ENCODE peak calls at places on chromosome 1, in four cellular contexts. Y is uterus, D is OCI-LY7, J is A549. I is an unnamed sample. For H3K9me3 and H3K4me1, the result is how much of the 10 kb centered on the place peaks cover.

GRCh38 chr1:110136911-110137310 is 13.4 kb upstream of the SLC6A17 start:
- DNase-seq in Y (no peak), D (no peak), J (no peak), I (no peak)

GRCh38 chr1:175471039-175471800 is 272.2 kb downstream of the TNR start:
- DNase-seq in Y (peak), D (no peak), J (no peak), I (no peak)

GRCh38 chr1:156803086-156803851 is 13.4 kb downstream of the SH2D2A start:
- DNase-seq in Y (no peak), D (no peak), J (no peak), I (no peak)

GRCh38 chr1:30908446-30908885 is at the start of gene SDC3:
- DNase-seq in Y (no peak), D (no peak), J (no peak), I (no peak)

GRCh38 chr1:225627304-225627947 is 25.5 kb downstream of the ENAH start:
- DNase-seq in Y (no peak), D (no peak), J (no peak), I (no peak)

GRCh38 chr1:214583113-214583512 is 19.9 kb upstream of the CENPF start:
- DNase-seq in Y (no peak), D (no peak), J (no peak), I (no peak)

GRCh38 chr1:245124644-245125043 is 30.1 kb upstream of the KIF26B start:
- DNase-seq in Y (no peak), D (no peak), J (no peak), I (no peak)

GRCh38 chr1:98210064-98210463 is 289.2 kb upstream of the DPYD start:
- DNase-seq in Y (no peak), D (no peak), J (peak), I (no peak)

GRCh38 chr1:86502721-86503430 is 34.1 kb downstream of the CLCA1 start:
- DNase-seq in Y (peak), D (no peak), J (no peak), I (peak)

GRCh38 chr1:77063118-77063517 is 156.1 kb downstream of the PIGK start:
- DNase-seq in Y (no peak), D (no peak), J (no peak), I (no peak)

GRCh38 chr1:2041305-2041704 is 8.9 kb upstream of the PRKCZ start:
- DNase-seq in Y (no peak), D (no peak), J (no peak), I (no peak)

GRCh38 chr1:169931795-169932195 is 38.1 kb upstream of the SCYL3 start:
- DNase-seq in Y (no peak), D (no peak), J (no peak), I (no peak)

GRCh38 chr1:246114369-246114768 is 392.7 kb downstream of the SMYD3 start:
- DNase-seq in Y (no peak), D (no peak), J (no peak), I (no peak)

GRCh38 chr1:18481921-18482701 is 1.4 kb downstream of the KLHDC7A start:
- DNase-seq in Y (no peak), D (peak), J (no peak), I (no peak)

GRCh38 chr1:36664564-36665287 is 182.0 kb upstream of the CSF3R start:
- DNase-seq in Y (no peak), D (no peak), J (no peak), I (no peak)

GRCh38 chr1:5391725-5392124 is 600.5 kb downstream of the NPHP4 start:
- DNase-seq in Y (no peak), D (no peak), J (no peak), I (no peak)

GRCh38 chr1:179984942-179985341 is 30.3 kb downstream of the CEP350 start:
- DNase-seq in Y (no peak), D (no peak), J (no peak), I (no peak)

GRCh38 chr1:119504831-119505230 is 2.2 kb upstream of the HSD3B1 start:
- DNase-seq in Y (no peak), D (no peak), J (no peak), I (no peak)

GRCh38 chr1:183840140-183840539 is 35.2 kb downstream of the RGL1 start:
- DNase-seq in Y (no peak), D (no peak), J (no peak), I (no peak)

GRCh38 chr1:227192163-227192562 is 126.1 kb downstream of the CDC42BPA start:
- DNase-seq in Y (peak), D (no peak), J (no peak), I (peak)

GRCh38 chr1:28668191-28668955 is at the start of gene GMEB1:
- DNase-seq in Y (peak), D (peak), J (peak), I (peak)

GRCh38 chr1:226523646-226524406 is 24.7 kb upstream of the STUM start:
- DNase-seq in Y (no peak), D (no peak), J (no peak), I (no peak)

GRCh38 chr1:88169144-88169543 is 514.9 kb upstream of the PKN2 start:
- DNase-seq in Y (no peak), D (no peak), J (no peak), I (no peak)

GRCh38 chr1:74963120-74963519 is 171.1 kb upstream of the LHX8 start:
- DNase-seq in Y (no peak), D (no peak), J (no peak), I (no peak)

GRCh38 chr1:91727763-91728162 is 158.2 kb downstream of the TGFBR3 start:
- DNase-seq in Y (no peak), D (no peak), J (no peak), I (no peak)

GRCh38 chr1:91724644-91725043 is 161.3 kb downstream of the TGFBR3 start:
- DNase-seq in Y (no peak), D (no peak), J (no peak), I (no peak)

GRCh38 chr1:91729621-91730348 is 156.2 kb downstream of the TGFBR3 start:
- DNase-seq in Y (no peak), D (no peak), J (no peak), I (no peak)

GRCh38 chr1:91724231-91724630 is 161.7 kb downstream of the TGFBR3 start:
- DNase-seq in Y (no peak), D (no peak), J (no peak), I (no peak)

GRCh38 chr1:91725961-91726704 is 159.8 kb downstream of the TGFBR3 start:
- DNase-seq in Y (peak), D (no peak), J (no peak), I (no peak)
- H3K9me3 ChIP-seq in Y (under half), D (under half), J (under half), I (under half)

DNA sequence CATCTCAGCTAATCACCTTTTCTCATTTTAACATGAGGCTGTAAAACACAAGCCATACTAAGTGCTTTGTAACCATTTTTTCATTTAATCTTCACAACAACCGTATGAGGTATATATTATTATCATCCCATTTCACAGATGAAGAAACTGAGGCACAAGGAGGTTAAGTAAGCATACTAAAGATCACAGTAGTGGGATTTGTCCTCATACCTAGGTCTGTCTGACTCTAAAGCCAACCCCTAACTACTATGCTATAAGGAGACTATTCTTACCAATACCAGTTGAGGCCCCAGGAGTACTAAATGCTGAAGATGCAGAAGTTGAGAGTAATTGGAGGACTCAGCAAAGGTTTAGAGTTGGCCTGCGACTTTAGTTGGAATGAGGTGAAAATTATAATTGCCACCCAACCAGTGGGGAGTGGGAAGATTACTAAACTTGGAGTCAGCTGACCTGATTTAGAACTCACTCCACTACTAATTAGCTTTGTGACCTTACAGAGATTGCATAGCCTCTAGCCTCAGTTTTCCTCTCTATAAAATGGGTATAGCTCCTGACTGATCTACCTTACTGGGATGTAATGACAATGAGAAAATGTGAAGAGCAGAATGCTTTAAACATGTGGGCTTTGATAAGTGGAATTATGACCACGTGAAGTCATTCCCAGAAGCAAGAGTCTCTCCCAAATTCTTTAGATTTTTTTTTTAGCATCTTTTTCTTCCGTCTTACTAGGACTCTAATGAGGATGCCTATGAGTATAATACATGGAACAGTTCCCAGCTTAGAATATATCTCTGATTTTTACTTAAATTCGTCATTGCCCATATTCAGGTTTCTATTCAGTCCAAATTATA is 85.8 kb upstream of the IPO9 start:
- DNase-seq in Y (no peak), D (no peak), J (no peak), I (no peak)
- H3K4me1 ChIP-seq in Y (under half), D (under half), J (under half), I (under half)

GRCh38 chr1:162003825-162004205 is 19.9 kb downstream of the OLFML2B start:
- DNase-seq in Y (no peak), D (no peak), J (no peak), I (no peak)
- H3K27ac ChIP-seq in Y (peak), D (no peak), J (no peak), I (no peak)

GRCh38 chr1:152880907-152881306 is 2.8 kb downstream of the SMCP start:
- DNase-seq in Y (no peak), D (no peak), J (no peak), I (no peak)

GRCh38 chr1:152878042-152878441 is at the start of gene SMCP:
- DNase-seq in Y (no peak), D (no peak), J (no peak), I (no peak)

GRCh38 chr1:152876827-152877226 is 1.3 kb upstream of the SMCP start:
- DNase-seq in Y (no peak), D (no peak), J (no peak), I (no peak)

GRCh38 chr1:152879559-152880198 is 1.6 kb downstream of the SMCP start:
- DNase-seq in Y (no peak), D (no peak), J (no peak), I (no peak)

GRCh38 chr1:152880316-152880715 is 2.2 kb downstream of the SMCP start:
- DNase-seq in Y (no peak), D (no peak), J (no peak), I (no peak)
- H3K9me3 ChIP-seq in Y (under half), D (under half), J (under half), I (under half)

DNA sequence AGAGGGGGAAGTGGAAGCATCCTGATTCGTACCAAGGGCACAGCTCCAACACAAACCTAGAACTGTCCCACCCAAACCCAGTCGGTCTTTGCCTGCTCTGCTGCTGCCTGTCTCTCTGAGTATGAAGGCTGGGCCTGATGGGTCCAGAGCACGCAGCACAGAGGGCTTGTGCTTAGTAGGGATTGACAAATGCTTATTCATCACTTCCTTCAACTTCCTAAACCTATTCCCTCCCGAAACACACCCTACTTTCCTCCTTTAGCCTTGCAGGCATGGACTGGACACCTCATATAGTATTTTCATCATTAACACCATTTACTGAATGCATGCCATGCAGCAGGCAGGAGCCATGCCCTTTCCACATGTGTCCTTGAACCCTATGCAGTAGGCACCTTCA is 31.3 kb downstream of the FOXO6 start:
- DNase-seq in Y (no peak), D (no peak), J (no peak), I (no peak)
- H3K4me1 ChIP-seq in Y (under half), D (under half), J (under half), I (under half)

DNA sequence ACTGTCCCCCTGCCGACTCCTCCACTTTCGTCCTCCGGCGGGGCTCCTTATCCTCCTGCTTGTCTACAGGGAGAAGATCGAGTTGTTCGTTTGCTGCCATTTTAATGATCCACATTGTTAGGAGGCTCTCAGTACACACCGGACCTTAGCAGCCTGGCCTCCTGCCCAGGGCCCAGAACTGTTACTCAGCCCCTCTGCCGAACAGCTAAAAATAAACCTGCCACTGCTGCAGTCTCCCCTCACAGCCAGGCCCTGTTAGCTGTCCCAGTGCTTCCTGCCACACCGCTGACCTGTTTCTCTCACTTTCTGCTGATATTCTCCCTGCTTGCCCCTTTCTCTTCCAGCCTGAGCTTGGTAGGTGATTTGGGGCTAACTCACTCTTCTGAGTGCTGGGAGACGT is 8.3 kb downstream of the MAPKAPK2 start:
- DNase-seq in Y (peak), D (no peak), J (no peak), I (no peak)
- H3K27ac ChIP-seq in Y (peak), D (no peak), J (no peak), I (no peak)

GRCh38 chr1:3989465-3989864 is 89.4 kb upstream of the C1orf174 start:
- DNase-seq in Y (no peak), D (no peak), J (no peak), I (no peak)
- H3K9me3 ChIP-seq in Y (under half), D (under half), J (under half), I (under half)

GRCh38 chr1:209430107-209430506 is 153.4 kb upstream of the CAMK1G start:
- DNase-seq in Y (no peak), D (no peak), J (no peak), I (no peak)

GRCh38 chr1:209432443-209432825 is 151.1 kb upstream of the CAMK1G start:
- DNase-seq in Y (no peak), D (no peak), J (no peak), I (no peak)

GRCh38 chr1:209430821-209431259 is 152.7 kb upstream of the CAMK1G start:
- DNase-seq in Y (no peak), D (no peak), J (no peak), I (no peak)

GRCh38 chr1:209431813-209432442 is 151.6 kb upstream of the CAMK1G start:
- DNase-seq in Y (no peak), D (no peak), J (no peak), I (no peak)

GRCh38 chr1:209431402-209431801 is 152.1 kb upstream of the CAMK1G start:
- DNase-seq in Y (no peak), D (no peak), J (no peak), I (no peak)
- H3K4me1 ChIP-seq in Y (under half), D (under half), J (under half), I (under half)

DNA sequence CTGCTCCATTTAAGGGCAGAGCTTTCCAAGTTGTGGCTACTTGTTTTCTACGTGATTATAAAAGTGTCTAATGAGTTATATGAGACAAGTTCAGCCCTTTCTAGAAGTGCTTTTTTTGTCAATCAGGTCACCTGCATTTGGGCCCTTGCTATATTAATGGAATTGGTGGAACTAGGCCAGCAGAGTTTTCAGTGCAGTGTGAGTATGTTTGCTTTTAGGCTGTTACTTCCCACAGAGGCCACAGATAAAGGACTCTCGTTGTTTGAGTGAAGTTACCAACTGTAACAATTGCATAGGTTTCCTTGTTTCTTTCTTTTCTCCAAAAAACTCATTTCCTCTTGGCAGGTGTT is 10.9 kb downstream of the SMAP2 start:
- DNase-seq in Y (no peak), D (peak), J (no peak), I (no peak)
- H3K27ac ChIP-seq in Y (peak), D (peak), J (no peak), I (peak)

GRCh38 chr1:160428655-160429054 is 28.3 kb downstream of the VANGL2 start:
- DNase-seq in Y (no peak), D (peak), J (peak), I (peak)

GRCh38 chr1:160431571-160431970 is 31.2 kb downstream of the VANGL2 start:
- DNase-seq in Y (no peak), D (no peak), J (no peak), I (no peak)

GRCh38 chr1:160429125-160429551 is 28.8 kb downstream of the VANGL2 start:
- DNase-seq in Y (no peak), D (no peak), J (no peak), I (no peak)

GRCh38 chr1:160429702-160430535 is 29.6 kb downstream of the VANGL2 start:
- DNase-seq in Y (no peak), D (peak), J (no peak), I (peak)

GRCh38 chr1:160432371-160432786 is 32.0 kb downstream of the VANGL2 start:
- DNase-seq in Y (no peak), D (peak), J (no peak), I (peak)
- H3K9me3 ChIP-seq in Y (under half), D (under half), J (under half), I (under half)

I was measured in CD4-positive, CD25-positive, alpha-beta regulatory T cell.